ENCODE peak calls at places on chromosomes 11 and 22, in five cellular contexts. O is H1, U is A549, Z is HepG2, I is stomach. C is an unnamed sample.

GRCh38 chr11:26319906-26320305 is 12.0 kb upstream of the ANO3 start:
- DNase-seq in U (no peak), O (no peak), Z (no peak), I (no peak), C (no peak)

GRCh38 chr11:27926981-27927481 is 180.9 kb downstream of the KIF18A start:
- DNase-seq in Z (no peak), I (no peak), O (no peak), U (peak; percentile 29), C (no peak)

GRCh38 chr11:8232849-8233606 is 30.6 kb downstream of the LMO1 start:
- DNase-seq in Z (no peak), I (no peak), O (no peak), U (no peak), C (no peak)

GRCh38 chr11:109940816-109941215 is 152.4 kb upstream of the ZC3H12C start:
- DNase-seq in Z (no peak), I (no peak), O (no peak), U (peak; percentile 89), C (no peak)

GRCh38 chr11:35844579-35844978 is 99.3 kb upstream of the LDLRAD3 start:
- DNase-seq in O (no peak), Z (no peak), I (no peak), U (no peak), C (no peak)

GRCh38 chr11:11916981-11917399 is 75.2 kb downstream of the USP47 start:
- DNase-seq in U (no peak), O (no peak), Z (peak; percentile 2), I (no peak), C (no peak)

GRCh38 chr11:126197277-126197939 is 14.0 kb downstream of the RPUSD4 start:
- DNase-seq in Z (no peak), U (no peak), I (peak; percentile 34), O (no peak), C (no peak)

GRCh38 chr11:119709638-119710346 is 19.2 kb downstream of the NECTIN1 start:
- DNase-seq in O (no peak), I (no peak), Z (no peak), U (no peak), C (no peak)

GRCh38 chr22:32896951-32897350 is 95.4 kb downstream of the TIMP3 start:
- DNase-seq in U (no peak), Z (no peak), I (no peak), O (no peak), C (no peak)

GRCh38 chr11:11027271-11027670 is 169.4 kb upstream of the ZBED5 start:
- DNase-seq in O (no peak), I (no peak), U (peak; percentile 36), Z (no peak), C (no peak)

GRCh38 chr11:132111781-132112380 is 741.5 kb downstream of the NTM start:
- DNase-seq in O (no peak), U (no peak), Z (no peak), I (no peak), C (no peak)

GRCh38 chr11:1271002-1271401 is 38.4 kb downstream of the TOLLIP start:
- DNase-seq in I (no peak), O (no peak), U (no peak), Z (no peak), C (no peak)

GRCh38 chr22:43090130-43090789 is 1.1 kb upstream of the TTLL1 start:
- DNase-seq in U (peak; percentile 93), I (peak; percentile 49), O (no peak), Z (peak; percentile 88), C (peak; percentile 51)

GRCh38 chr22:33832558-33833151 is 87.6 kb downstream of the LARGE1 start:
- DNase-seq in U (no peak), Z (no peak), O (no peak), I (peak; percentile 52), C (no peak)

GRCh38 chr22:20424553-20424936 is 13.1 kb downstream of the SCARF2 start:
- DNase-seq in I (no peak), U (no peak), O (no peak), Z (no peak), C (no peak)

GRCh38 chr11:8329961-8330361 is 66.3 kb upstream of the LMO1 start:
- DNase-seq in O (no peak), U (no peak), Z (no peak), I (no peak), C (no peak)

GRCh38 chr11:2576116-2576515 is 123.7 kb downstream of the KCNQ1OT1 start:
- DNase-seq in O (no peak), Z (no peak), I (no peak), U (no peak), C (no peak)

GRCh38 chr11:2531277-2531986 is 86.6 kb downstream of the KCNQ1 start:
- DNase-seq in I (peak; percentile 84), U (peak; percentile 53), O (peak; percentile 97), Z (peak; percentile 32), C (peak; percentile 78)

GRCh38 chr11:17673951-17674350 is 45.4 kb upstream of the MYOD1 start:
- DNase-seq in U (no peak), O (no peak), I (no peak), Z (no peak), C (no peak)

GRCh38 chr22:36724836-36725235 is 21.3 kb upstream of the CACNG2 start:
- DNase-seq in I (no peak), U (no peak), Z (no peak), O (no peak), C (no peak)

GRCh38 chr11:130651266-130651855 is 202.9 kb downstream of the ADAMTS15 start:
- DNase-seq in Z (no peak), O (peak; percentile 20), U (no peak), I (no peak), C (no peak)

GRCh38 chr11:78943841-78944240 is 369.2 kb upstream of the NARS2 start:
- DNase-seq in U (no peak), O (no peak), I (no peak), Z (no peak), C (no peak)

GRCh38 chr11:57648791-57649735 is 649 bp downstream of the YPEL4 start:
- DNase-seq in Z (no peak), U (no peak), O (peak; percentile 76), I (no peak), C (no peak)

GRCh38 chr22:39973656-39974055 is 13.5 kb downstream of the TMA7B start:
- DNase-seq in O (no peak), U (no peak), I (no peak), Z (no peak), C (no peak)

GRCh38 chr11:25734592-25735211 is 597.2 kb upstream of the ANO3 start:
- DNase-seq in U (no peak), O (no peak), Z (peak; percentile 8), I (no peak), C (no peak)

GRCh38 chr11:86644291-86644690 is 28.1 kb downstream of the ME3 start:
- DNase-seq in Z (no peak), U (no peak), I (no peak), O (no peak), C (no peak)

GRCh38 chr11:124198852-124199389 is 15.8 kb downstream of the OR10D3 start:
- DNase-seq in U (no peak), Z (no peak), I (no peak), O (no peak), C (no peak)

GRCh38 chr11:71396548-71397123 is 51.6 kb downstream of the DHCR7 start:
- DNase-seq in I (no peak), O (no peak), Z (no peak), U (no peak), C (no peak)

GRCh38 chr11:1152316-1153104 is 5.2 kb upstream of the MUC5AC start:
- DNase-seq in I (peak; percentile 72), Z (peak; percentile 12), O (no peak), U (peak; percentile 88), C (peak; percentile 28)

GRCh38 chr11:65496304-65497140 is 2.3 kb upstream of the MALAT1 start:
- DNase-seq in O (no peak), Z (no peak), I (no peak), U (no peak), C (no peak)
- H3K4me1 ChIP-seq in O (peaks cover 21% of the 10 kb centered on the region), Z (peaks cover 46% of the 10 kb centered on the region), I (peaks cover 51% of the 10 kb centered on the region), U (peaks cover 62% of the 10 kb centered on the region), C (peaks cover 23% of the 10 kb centered on the region)

DNA sequence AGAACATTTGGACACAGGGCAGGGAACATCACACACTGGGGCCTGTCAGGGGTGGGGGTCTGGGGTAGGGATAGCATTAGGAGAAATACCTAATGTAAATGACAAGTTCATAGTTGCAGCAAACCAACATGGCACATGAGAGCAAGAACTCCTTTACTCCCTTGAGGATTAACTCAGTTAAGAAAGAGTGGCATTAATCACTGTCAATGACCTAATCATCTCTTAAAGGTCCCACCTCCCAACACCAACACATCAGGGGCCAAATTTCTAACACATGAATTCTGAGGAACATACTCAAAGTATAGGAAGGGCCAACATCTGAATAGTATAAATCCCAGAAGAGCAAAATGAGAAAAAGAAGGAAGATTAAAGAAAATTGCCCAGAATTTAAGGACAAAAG is 272.9 kb downstream of the SWAP70 start:
- DNase-seq in I (no peak), Z (no peak), U (no peak), O (no peak), C (no peak)
- TF ChIP-seq EP300 in I (no peak), Z (no peak), U (no peak), O (no peak), C (no peak)

DNA sequence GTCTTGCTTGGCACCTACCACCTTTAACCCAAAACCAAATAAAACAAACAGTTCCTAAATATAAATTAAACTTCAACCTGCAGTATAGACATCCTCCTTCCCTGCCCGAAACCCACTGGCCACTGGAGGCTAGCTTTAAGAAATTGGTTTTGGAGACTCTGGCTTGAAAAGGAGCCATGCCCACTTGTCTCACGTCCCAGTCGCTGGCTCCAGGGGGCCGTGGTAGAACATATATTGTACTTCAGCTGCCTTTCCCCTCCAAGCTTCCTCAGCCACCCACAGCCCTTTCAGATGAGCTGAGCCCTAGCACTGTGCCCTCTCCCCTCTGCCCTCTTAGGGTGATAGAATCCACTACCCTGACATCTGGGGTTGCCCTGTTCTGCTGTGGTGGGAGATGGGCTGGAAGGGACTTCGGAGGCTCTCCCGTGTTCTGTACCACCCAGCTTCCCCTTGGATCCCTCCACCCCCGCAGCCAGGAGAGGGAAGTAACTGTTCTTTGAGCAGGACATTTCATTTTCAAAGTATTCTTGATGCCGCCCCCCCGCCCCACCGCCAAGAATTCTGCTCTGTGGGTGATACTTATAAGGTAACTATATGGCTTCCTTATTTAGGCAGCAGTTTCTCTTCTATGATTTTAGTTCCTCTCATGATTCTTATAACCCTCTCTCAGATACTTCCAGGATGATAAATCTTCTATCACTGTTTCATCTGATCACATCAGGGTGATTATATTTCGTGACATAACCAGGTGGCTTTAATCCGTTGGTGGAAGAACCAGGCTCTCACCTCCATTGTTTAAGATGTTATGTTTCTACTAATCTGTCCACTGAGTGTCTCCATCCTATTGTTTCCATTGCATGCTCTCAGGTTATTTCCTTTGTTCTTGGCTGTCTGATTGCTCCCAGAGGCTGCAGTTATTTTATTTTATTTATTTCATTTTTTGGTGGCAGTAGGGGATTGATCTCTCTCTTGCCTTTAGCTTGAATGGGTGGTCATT is 24.0 kb downstream of the ZBTB16 start:
- DNase-seq in O (no peak), Z (no peak), U (no peak), I (no peak), C (no peak)
- H3K4me1 ChIP-seq in O (no peaks in the 10 kb centered on the region), Z (peaks cover 50% of the 10 kb centered on the region), U (peaks cover 3% of the 10 kb centered on the region), I (peaks cover 92% of the 10 kb centered on the region), C (peaks cover 35% of the 10 kb centered on the region)

GRCh38 chr22:30201970-30202369 is 44.6 kb downstream of the LIF start:
- DNase-seq in U (no peak), Z (no peak), O (no peak), I (peak; percentile 30), C (no peak)
- TF ChIP-seq EP300 in U (no peak), Z (no peak), O (no peak), I (no peak), C (no peak)

GRCh38 chr22:45240810-45241631 is at the start of gene KIAA0930:
- DNase-seq in I (peak; percentile 81), Z (peak; percentile 53), U (peak; percentile 75), O (peak; percentile 92), C (peak; percentile 87)
- H3K4me1 ChIP-seq in I (peaks cover 51% of the 10 kb centered on the region), Z (peaks cover 82% of the 10 kb centered on the region), U (peaks cover 47% of the 10 kb centered on the region), O (peaks cover 12% of the 10 kb centered on the region), C (peaks cover 7% of the 10 kb centered on the region)